ENCODE peak calls at places on chromosomes 16 and 17, in four cellular contexts. One of them, this sample, is unnamed.

GRCh38 chr16:13961099-13961811 is 41.3 kb downstream of the ERCC4 start:
- DNase-seq in hypothalamus: no peak
- DNase-seq in bronchial epithelial cell: no peak
- DNase-seq in SW 1271: no peak
- DNase-seq in this sample: no peak

GRCh38 chr16:1983544-1984346 is at the start of gene GFER:
- DNase-seq in SW 1271: peak; percentile 63
- DNase-seq in bronchial epithelial cell: peak; percentile 56
- DNase-seq in hypothalamus: peak; percentile 82
- DNase-seq in this sample: peak; percentile 98

GRCh38 chr17:82055965-82056728 is 4.4 kb downstream of the GPS1 start:
- DNase-seq in bronchial epithelial cell: no peak
- DNase-seq in SW 1271: no peak
- DNase-seq in hypothalamus: no peak
- DNase-seq in this sample: no peak

GRCh38 chr17:47719411-47720152 is 13.5 kb upstream of the TBX21 start:
- DNase-seq in hypothalamus: no peak
- DNase-seq in SW 1271: no peak
- DNase-seq in bronchial epithelial cell: peak; percentile 27
- DNase-seq in this sample: no peak

GRCh38 chr16:55136356-55136755 is 187.6 kb upstream of the IRX6 start:
- DNase-seq in hypothalamus: no peak
- DNase-seq in SW 1271: no peak
- DNase-seq in bronchial epithelial cell: peak; percentile 56
- DNase-seq in this sample: no peak

GRCh38 chr16:68834550-68834949 is 8.8 kb upstream of the TANGO6 start:
- DNase-seq in SW 1271: no peak
- DNase-seq in bronchial epithelial cell: no peak
- DNase-seq in hypothalamus: no peak
- DNase-seq in this sample: no peak

GRCh38 chr16:23485841-23486240 is 24.5 kb downstream of the GGA2 start:
- DNase-seq in bronchial epithelial cell: no peak
- DNase-seq in hypothalamus: no peak
- DNase-seq in SW 1271: no peak
- DNase-seq in this sample: no peak

GRCh38 chr17:9213311-9213655 is 192.0 kb downstream of the NTN1 start:
- DNase-seq in bronchial epithelial cell: no peak
- DNase-seq in SW 1271: no peak
- DNase-seq in hypothalamus: no peak
- DNase-seq in this sample: no peak

GRCh38 chr16:68617735-68618134 is 27.4 kb upstream of the CDH3 start:
- DNase-seq in hypothalamus: no peak
- DNase-seq in bronchial epithelial cell: peak; percentile 30
- DNase-seq in SW 1271: no peak
- DNase-seq in this sample: no peak

GRCh38 chr17:82675476-82676245 is 22.8 kb downstream of the RAB40B start:
- DNase-seq in hypothalamus: no peak
- DNase-seq in bronchial epithelial cell: no peak
- DNase-seq in SW 1271: no peak
- DNase-seq in this sample: no peak

GRCh38 chr16:5776876-5777275 is 679.3 kb upstream of the EEF2KMT start:
- DNase-seq in SW 1271: no peak
- DNase-seq in hypothalamus: no peak
- DNase-seq in bronchial epithelial cell: no peak
- DNase-seq in this sample: no peak

GRCh38 chr17:8192070-8192815 is 2.3 kb upstream of the BORCS6 start:
- DNase-seq in hypothalamus: peak; percentile 82
- DNase-seq in SW 1271: no peak
- DNase-seq in bronchial epithelial cell: peak; percentile 92
- DNase-seq in this sample: peak; percentile 93

GRCh38 chr16:71467810-71468209 is 5.8 kb upstream of the ZNF23 start:
- DNase-seq in bronchial epithelial cell: no peak
- DNase-seq in hypothalamus: no peak
- DNase-seq in SW 1271: no peak
- DNase-seq in this sample: peak; percentile 81

GRCh38 chr16:78452030-78452429 is 352.6 kb downstream of the WWOX start:
- DNase-seq in hypothalamus: no peak
- DNase-seq in SW 1271: no peak
- DNase-seq in bronchial epithelial cell: no peak
- DNase-seq in this sample: no peak

GRCh38 chr16:15434079-15434424 is 336 bp upstream of the BMERB1 start:
- DNase-seq in hypothalamus: no peak
- DNase-seq in bronchial epithelial cell: no peak
- DNase-seq in SW 1271: no peak
- DNase-seq in this sample: peak; percentile 46

GRCh38 chr17:18182978-18183333 is 672 bp upstream of the ALKBH5 start:
- DNase-seq in bronchial epithelial cell: peak; percentile 66
- DNase-seq in hypothalamus: peak; percentile 84
- DNase-seq in SW 1271: peak; percentile 85
- DNase-seq in this sample: peak; percentile 91

GRCh38 chr17:80513201-80513600 is 31.4 kb upstream of the RPTOR start:
- DNase-seq in bronchial epithelial cell: no peak
- DNase-seq in hypothalamus: no peak
- DNase-seq in SW 1271: no peak
- DNase-seq in this sample: no peak

GRCh38 chr16:10601444-10602401 is 21.3 kb upstream of the EMP2 start:
- DNase-seq in SW 1271: no peak
- DNase-seq in bronchial epithelial cell: peak; percentile 13
- DNase-seq in hypothalamus: no peak
- DNase-seq in this sample: no peak

GRCh38 chr16:12098429-12099310 is 122.1 kb downstream of the SNX29 start:
- DNase-seq in bronchial epithelial cell: no peak
- DNase-seq in SW 1271: no peak
- DNase-seq in hypothalamus: no peak
- DNase-seq in this sample: no peak

GRCh38 chr17:14038206-14038605 is 31.1 kb upstream of the COX10 start:
- DNase-seq in hypothalamus: no peak
- DNase-seq in SW 1271: no peak
- DNase-seq in bronchial epithelial cell: peak; percentile 2
- DNase-seq in this sample: no peak

This sample was measured in ecto neural progenitor cell.